ENCODE peak calls at places on chromosomes 13 and 19, in eight cellular contexts. J is CD4-positive, alpha-beta T cell; I is thoracic aorta; Z is cardiac fibroblast; E is GM12878; Q is brain microvascular endothelial cell; L is stomach; R is pancreas. G is an unnamed sample.

GRCh38 chr19:54586397-54586796 is 7.0 kb upstream of the LILRA1 start:
- DNase-seq in J (no peak), I (no peak), Z (no peak), E (no peak), Q (no peak), L (no peak), R (no peak), G (no peak)

GRCh38 chr13:50323440-50324070 is 308.3 kb downstream of the KCNRG start:
- DNase-seq in J (no peak), I (no peak), Z (peak; percentile 59), E (no peak), Q (peak; percentile 79), L (no peak), R (no peak), G (peak; percentile 41)

GRCh38 chr19:14073925-14074838 is 1.6 kb downstream of the MISP3 start:
- DNase-seq in J (no peak), I (no peak), Z (no peak), E (no peak), Q (no peak), L (peak; percentile 66), R (peak; percentile 62), G (peak; percentile 26)

GRCh38 chr13:21043898-21044297 is 17.5 kb downstream of the LATS2 start:
- DNase-seq in J (no peak), I (no peak), Z (peak; percentile 94), E (no peak), Q (peak; percentile 60), L (no peak), R (no peak), G (no peak)

GRCh38 chr13:44336934-44337333 is 36.7 kb upstream of the SERP2 start:
- DNase-seq in J (no peak), I (no peak), Z (no peak), E (no peak), Q (no peak), L (no peak), R (no peak), G (no peak)

GRCh38 chr13:98523455-98524102 is 53.3 kb downstream of the STK24 start:
- DNase-seq in J (no peak), I (no peak), Z (no peak), E (peak; percentile 63), Q (no peak), L (no peak), R (no peak), G (no peak)

GRCh38 chr19:54275951-54276350 is 5.0 kb downstream of the LILRB2 start:
- DNase-seq in J (no peak), I (no peak), Z (no peak), E (no peak), Q (no peak), L (no peak), R (no peak), G (no peak)

GRCh38 chr19:49852631-49853126 is 1.7 kb downstream of the PTOV1 start:
- DNase-seq in J (no peak), I (no peak), Z (no peak), E (no peak), Q (no peak), L (no peak), R (no peak), G (no peak)

GRCh38 chr13:46386996-46387851 is at the start of gene RUBCNL:
- DNase-seq in J (no peak), I (no peak), Z (no peak), E (no peak), Q (peak; percentile 9), L (no peak), R (peak; percentile 32), G (no peak)

GRCh38 chr13:31793246-31793645 is 53.9 kb downstream of the RXFP2 start:
- DNase-seq in J (no peak), I (no peak), Z (peak; percentile 24), E (no peak), Q (no peak), L (no peak), R (no peak), G (peak; percentile 76)

GRCh38 chr13:59664586-59664985 is 499.1 kb downstream of the DIAPH3 start:
- DNase-seq in J (no peak), I (no peak), Z (no peak), E (no peak), Q (no peak), L (no peak), R (no peak), G (no peak)

GRCh38 chr13:108120332-108120731 is 95.0 kb downstream of the LIG4 start:
- DNase-seq in J (no peak), I (no peak), Z (no peak), E (no peak), Q (no peak), L (no peak), R (no peak), G (no peak)

GRCh38 chr13:83880275-83881027 is 1.8 kb downstream of the SLITRK1 start:
- DNase-seq in J (no peak), I (no peak), Z (no peak), E (no peak), Q (no peak), L (no peak), R (no peak), G (no peak)

GRCh38 chr13:111846396-111847174 is 220.4 kb upstream of the SOX1 start:
- DNase-seq in J (no peak), I (no peak), Z (no peak), E (no peak), Q (no peak), L (no peak), R (no peak), G (no peak)

GRCh38 chr13:114281351-114282142 is at the start of gene UPF3A:
- DNase-seq in J (peak; percentile 77), I (peak; percentile 66), Z (peak; percentile 96), E (peak; percentile 62), Q (peak; percentile 79), L (peak; percentile 89), R (peak; percentile 91), G (peak; percentile 89)

GRCh38 chr19:4495471-4495870 is 22.8 kb downstream of the PLIN4 start:
- DNase-seq in J (no peak), I (no peak), Z (no peak), E (no peak), Q (no peak), L (peak; percentile 42), R (peak; percentile 35), G (no peak)

GRCh38 chr19:531753-532571 is at the start of gene CDC34:
- DNase-seq in J (no peak), I (no peak), Z (no peak), E (no peak), Q (no peak), L (no peak), R (no peak), G (peak; percentile 21)

GRCh38 chr13:99610702-99611289 is 109.5 kb downstream of the TM9SF2 start:
- DNase-seq in J (no peak), I (no peak), Z (no peak), E (no peak), Q (no peak), L (no peak), R (no peak), G (no peak)
- TF ChIP-seq CTCF in J (no peak), I (no peak), Z (peak; percentile 7), E (no peak), Q (peak; percentile 51), L (no peak), R (no peak), G (peak; percentile 11)

GRCh38 chr19:42114412-42114811 is 17.8 kb downstream of the POU2F2 start:
- DNase-seq in J (no peak), I (no peak), Z (no peak), E (peak; percentile 50), Q (no peak), L (no peak), R (peak; percentile 70), G (no peak)

GRCh38 chr19:42117076-42117475 is 15.2 kb downstream of the POU2F2 start:
- DNase-seq in J (no peak), I (no peak), Z (no peak), E (no peak), Q (no peak), L (no peak), R (no peak), G (no peak)

GRCh38 chr19:42115219-42115618 is 17.0 kb downstream of the POU2F2 start:
- DNase-seq in J (no peak), I (no peak), Z (peak; percentile 33), E (no peak), Q (peak; percentile 31), L (no peak), R (peak; percentile 75), G (peak; percentile 31)

GRCh38 chr19:42115705-42116104 is 16.5 kb downstream of the POU2F2 start:
- DNase-seq in J (no peak), I (no peak), Z (no peak), E (no peak), Q (no peak), L (no peak), R (no peak), G (no peak)

DNA sequence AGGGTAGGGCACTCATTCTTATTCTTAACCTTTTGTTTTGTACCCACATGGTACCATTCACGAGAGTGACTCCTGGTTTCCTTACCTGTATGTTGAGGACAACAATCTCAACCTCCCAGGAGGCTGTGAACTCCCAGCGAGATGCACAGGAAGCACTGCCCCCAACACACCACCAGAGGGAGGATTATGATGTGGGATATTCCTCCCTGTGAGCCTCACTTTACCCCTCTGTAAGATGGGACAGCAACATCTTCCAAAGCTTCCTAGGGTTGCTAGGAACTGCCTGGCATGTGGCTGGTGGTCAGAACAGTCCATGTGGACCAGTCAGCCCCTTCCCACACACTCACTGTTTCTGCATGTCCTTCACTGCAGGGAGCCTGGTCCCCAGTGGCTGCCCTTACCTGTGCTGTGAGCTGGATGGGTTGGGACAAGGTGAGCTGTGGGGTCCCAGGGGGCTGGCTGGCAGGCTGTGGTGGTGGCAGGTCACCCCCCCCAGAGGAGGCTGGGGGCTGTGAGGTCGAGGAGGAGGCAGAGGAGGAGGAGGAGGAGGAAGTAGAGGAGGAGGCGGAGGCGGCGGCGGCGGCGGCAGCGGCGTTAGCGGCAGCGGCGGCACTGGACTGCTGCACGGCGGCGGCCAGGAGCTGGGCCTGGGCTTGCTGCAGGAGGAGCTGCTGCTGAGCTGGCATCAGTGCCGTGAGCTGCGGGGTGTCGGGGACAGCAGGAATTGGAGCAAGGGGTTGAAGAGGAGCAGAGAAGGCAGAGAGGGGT is 15.8 kb downstream of the POU2F2 start:
- DNase-seq in J (no peak), I (no peak), Z (no peak), E (no peak), Q (no peak), L (no peak), R (no peak), G (no peak)
- TF ChIP-seq CTCF in J (no peak), I (no peak), Z (peak; percentile 25), E (peak; percentile 48), Q (peak; percentile 35), L (no peak), R (no peak), G (no peak)

GRCh38 chr13:81929988-81930387 is 1589.1 kb upstream of the SPRY2 start:
- DNase-seq in J (no peak), I (no peak), Z (peak; percentile 1), E (no peak), Q (no peak), L (no peak), R (no peak), G (peak; percentile 43)
- TF ChIP-seq CTCF in J (no peak), I (no peak), Z (no peak), E (peak; percentile 16), Q (peak; percentile 63), L (no peak), R (no peak), G (peak; percentile 49)

DNA sequence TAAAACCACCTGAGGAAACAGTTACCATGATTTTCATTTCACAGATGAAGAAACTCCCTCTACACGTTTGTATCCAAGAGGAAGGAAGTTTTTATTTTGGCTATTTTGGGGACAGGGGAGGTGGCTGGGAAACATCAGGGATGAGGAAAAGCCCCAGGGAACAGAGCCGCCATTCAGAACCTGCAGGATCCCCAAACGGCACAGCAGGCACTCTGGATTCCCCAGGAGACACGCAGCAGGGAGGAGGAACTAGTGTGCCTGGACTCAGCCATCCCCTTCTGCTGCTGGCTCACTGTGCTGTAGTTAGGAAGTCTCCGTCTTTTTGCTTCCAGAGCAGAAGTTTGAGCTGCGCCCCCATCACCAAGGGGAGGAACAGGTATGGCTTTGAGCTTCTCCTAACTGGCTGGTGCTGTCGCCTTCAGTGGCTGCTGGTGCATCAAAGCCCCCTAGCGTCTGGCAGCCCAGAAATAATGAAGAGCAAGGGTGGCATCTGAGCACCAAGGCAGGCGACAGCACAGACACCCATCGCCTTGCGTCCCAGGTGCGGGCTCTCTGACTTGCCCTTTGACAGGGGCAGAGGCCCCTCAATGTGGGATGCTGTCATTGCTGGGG is 4.2 kb downstream of the NAPA start:
- DNase-seq in J (no peak), I (no peak), Z (no peak), E (no peak), Q (no peak), L (no peak), R (no peak), G (no peak)
- TF ChIP-seq CTCF in J (no peak), I (no peak), Z (no peak), E (no peak), Q (no peak), L (no peak), R (no peak), G (no peak)